ENCODE peak calls at places on chromosome 22, in four cellular contexts. A is psoas muscle; L is fibroblast of lung; W is naive thymus-derived CD4-positive, alpha-beta T cell. E is an unnamed sample. For H3K27me3 and H3K36me3, the result is how much of the 10 kb centered on the place peaks cover.

GRCh38 chr22:47561766-47562165 is 799.3 kb downstream of the TBC1D22A start:
- DNase-seq in A (no peak), L (no peak), W (no peak), E (no peak)

GRCh38 chr22:46769191-46769675 is 6.8 kb downstream of the TBC1D22A start:
- DNase-seq in A (peak), L (no peak), W (no peak), E (no peak)

GRCh38 chr22:35457729-35458546 is 58.0 kb downstream of the MCM5 start:
- DNase-seq in A (no peak), L (no peak), W (no peak), E (no peak)

GRCh38 chr22:41768420-41768819 is 32.1 kb upstream of the CCDC134 start:
- DNase-seq in A (no peak), L (peak), W (no peak), E (no peak)

GRCh38 chr22:28656156-28656555 is 23.5 kb downstream of the TTC28 start:
- DNase-seq in A (no peak), L (no peak), W (no peak), E (no peak)

GRCh38 chr22:41576877-41577276 is 12.8 kb downstream of the PMM1 start:
- DNase-seq in A (peak), L (peak), W (peak), E (no peak)

GRCh38 chr22:31343235-31344191 is 2.6 kb downstream of the PATZ1 start:
- DNase-seq in A (no peak), L (no peak), W (no peak), E (no peak)

GRCh38 chr22:24106385-24107381 is 74.6 kb upstream of the SUSD2 start:
- DNase-seq in A (no peak), L (no peak), W (peak), E (no peak)

GRCh38 chr22:48835364-48835763 is 992.3 kb downstream of the BRD1 start:
- DNase-seq in A (no peak), L (no peak), W (no peak), E (no peak)

GRCh38 chr22:45129703-45130524 is 33.8 kb upstream of the NUP50 start:
- DNase-seq in A (no peak), L (no peak), W (peak), E (no peak)

GRCh38 chr22:20783844-20784723 is 10.2 kb downstream of the SERPIND1 start:
- DNase-seq in A (no peak), L (peak), W (peak), E (peak)

GRCh38 chr22:25399649-25400151 is 164.8 kb upstream of the GRK3 start:
- DNase-seq in A (no peak), L (no peak), W (no peak), E (no peak)

GRCh38 chr22:46686221-46686872 is 51.7 kb downstream of the CERK start:
- DNase-seq in A (no peak), L (no peak), W (no peak), E (no peak)

GRCh38 chr22:25780673-25781072 is 38.7 kb downstream of the MYO18B start:
- DNase-seq in A (no peak), L (no peak), W (no peak), E (no peak)

GRCh38 chr22:24775769-24776492 is 1.4 kb upstream of the PIWIL3 start:
- DNase-seq in A (no peak), L (no peak), W (no peak), E (no peak)

GRCh38 chr22:47392729-47393128 is 630.3 kb downstream of the TBC1D22A start:
- DNase-seq in A (no peak), L (no peak), W (no peak), E (no peak)

GRCh38 chr22:41448189-41448808 is 1.7 kb upstream of the TOB2 start:
- DNase-seq in A (peak), L (peak), W (peak), E (peak)

GRCh38 chr22:20565079-20565734 is 57.8 kb downstream of the MED15 start:
- DNase-seq in A (peak), L (no peak), W (no peak), E (no peak)

GRCh38 chr22:24225044-24225601 is 19.8 kb downstream of the GGT5 start:
- DNase-seq in A (no peak), L (no peak), W (no peak), E (no peak)

GRCh38 chr22:28414017-28414416 is 265.6 kb downstream of the TTC28 start:
- DNase-seq in A (no peak), L (peak), W (no peak), E (no peak)

GRCh38 chr22:32606181-32606580 is 131.6 kb downstream of the FBXO7 start:
- DNase-seq in A (no peak), L (peak), W (peak), E (no peak)

GRCh38 chr22:27032121-27032761 is 374.9 kb downstream of the MIAT start:
- DNase-seq in A (peak), L (peak), W (no peak), E (no peak)

GRCh38 chr22:47421846-47422245 is 659.4 kb downstream of the TBC1D22A start:
- DNase-seq in A (no peak), L (no peak), W (no peak), E (no peak)

GRCh38 chr22:33757443-33758124 is 162.7 kb downstream of the LARGE1 start:
- DNase-seq in A (no peak), L (no peak), W (no peak), E (no peak)

GRCh38 chr22:29030618-29031235 is 30.9 kb downstream of the C22orf31 start:
- DNase-seq in A (peak), L (peak), W (no peak), E (no peak)

GRCh38 chr22:24731786-24732185 is 42.7 kb downstream of the PIWIL3 start:
- DNase-seq in A (no peak), L (no peak), W (no peak), E (no peak)

GRCh38 chr22:29152381-29153138 is 53.1 kb upstream of the EMID1 start:
- DNase-seq in A (no peak), L (peak), W (no peak), E (no peak)

GRCh38 chr22:41781508-41781906 is 19.0 kb upstream of the CCDC134 start:
- DNase-seq in A (no peak), L (no peak), W (no peak), E (no peak)

GRCh38 chr22:30326704-30327362 is at the start of gene TBC1D10A:
- DNase-seq in A (peak), L (peak), W (peak), E (peak)

GRCh38 chr22:27358096-27358870 is 443.3 kb downstream of the MN1 start:
- DNase-seq in A (no peak), L (no peak), W (no peak), E (no peak)

GRCh38 chr22:35065796-35066218 is at the start of gene ISX:
- DNase-seq in A (no peak), L (no peak), W (no peak), E (no peak)

GRCh38 chr22:30275625-30276024 is 9.0 kb upstream of the OSM start:
- DNase-seq in A (no peak), L (no peak), W (peak), E (peak)

GRCh38 chr22:39925273-39925672 is 24.4 kb downstream of the GRAP2 start:
- DNase-seq in A (no peak), L (no peak), W (no peak), E (no peak)
- H3K27me3 ChIP-seq in A (under half), L (under half), W (under half), E (under half)

DNA sequence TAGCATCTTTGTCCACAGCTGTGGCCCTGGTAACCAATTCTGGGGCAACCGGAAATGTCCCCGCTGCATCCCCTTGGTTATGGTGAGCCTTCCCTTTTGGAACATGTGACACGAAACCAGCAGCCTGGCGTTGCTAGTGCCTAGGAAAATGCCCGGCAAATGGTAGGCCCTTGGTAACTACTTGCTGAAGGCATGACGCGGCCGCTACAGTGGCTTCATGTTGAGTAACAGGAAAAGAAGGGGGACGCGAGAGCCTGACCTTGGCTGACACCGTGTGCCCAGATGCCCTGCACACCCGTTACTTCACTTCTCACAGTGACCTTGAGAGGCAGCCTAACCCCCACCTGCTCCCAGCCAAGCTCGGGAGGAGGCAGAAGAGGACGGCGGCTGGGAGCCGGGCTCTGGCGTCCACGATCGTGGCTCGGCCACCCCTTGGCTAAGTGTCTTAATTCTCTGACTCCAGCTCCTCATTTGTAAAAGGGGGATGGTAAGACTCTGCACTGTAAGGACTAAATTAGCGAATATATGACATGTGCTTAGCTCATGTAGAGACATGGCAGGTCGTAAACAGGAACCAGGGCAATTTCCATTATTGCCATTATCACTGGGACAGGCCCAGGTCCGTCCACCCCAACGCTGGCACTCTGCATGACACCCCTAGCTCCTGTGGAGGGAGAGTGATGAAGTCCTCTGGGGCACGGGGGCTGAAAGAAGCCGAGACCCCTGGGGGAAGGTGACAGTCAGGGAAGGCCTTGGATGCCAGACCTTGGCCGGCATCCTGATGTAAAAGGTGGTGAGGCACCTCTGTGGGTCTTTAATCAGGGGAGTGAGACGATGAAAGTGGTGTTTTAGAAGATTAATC is 18.9 kb downstream of the IFT27 start:
- DNase-seq in A (no peak), L (no peak), W (no peak), E (no peak)
- H3K36me3 ChIP-seq in A (under half), L (under half), W (under half), E (under half)

GRCh38 chr22:38246692-38247091 is 26.1 kb downstream of the TMEM184B start:
- DNase-seq in A (peak), L (no peak), W (no peak), E (no peak)
- H3K27ac ChIP-seq in A (no peak), L (no peak), W (no peak), E (no peak)

DNA sequence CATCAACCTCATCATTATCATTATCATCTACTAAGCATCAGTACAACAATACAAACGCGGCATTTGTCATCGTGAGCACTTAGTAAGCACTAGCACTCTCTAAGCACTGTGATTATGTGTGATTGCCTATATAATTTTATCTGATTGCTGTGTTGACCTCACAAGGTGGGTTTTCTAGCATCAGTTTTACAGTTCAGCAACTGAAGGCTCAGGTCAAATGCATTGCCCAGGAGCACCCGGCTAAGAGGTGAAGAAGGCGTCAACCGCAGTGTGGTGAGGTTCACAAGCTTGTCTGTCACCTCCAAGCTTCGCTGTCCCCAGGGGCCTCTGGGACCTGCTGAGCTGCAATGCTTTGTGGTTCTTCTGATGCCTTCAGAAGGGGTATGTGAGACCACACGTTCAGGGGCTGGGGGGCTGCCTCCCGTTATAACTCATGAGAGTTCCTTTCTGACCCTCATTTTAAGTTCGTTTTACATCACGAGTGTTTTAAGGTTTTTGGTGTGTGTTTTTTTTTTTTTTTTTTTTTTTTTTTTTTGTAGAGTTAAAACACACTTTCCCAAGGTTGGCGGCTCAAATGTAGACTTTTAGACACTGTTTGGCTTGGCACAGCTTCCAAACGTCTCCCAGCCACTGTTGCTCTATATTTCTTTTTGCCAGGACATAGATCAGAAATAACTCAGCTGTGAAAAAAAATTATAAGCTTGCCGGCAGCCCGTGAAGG is 33.8 kb upstream of the SCUBE1 start:
- DNase-seq in A (no peak), L (peak), W (no peak), E (peak)
- H3K27me3 ChIP-seq in A (under half), L (under half), W (under half), E (under half)

GRCh38 chr22:22487869-22488597 is 20.5 kb downstream of the ZNF280B start:
- DNase-seq in A (no peak), L (no peak), W (no peak), E (no peak)
- H3K36me3 ChIP-seq in A (under half), L (under half), W (under half), E (under half)

GRCh38 chr22:17964647-17965046 is 59.7 kb downstream of the MICAL3 start:
- DNase-seq in A (no peak), L (no peak), W (no peak), E (no peak)
- H3K27ac ChIP-seq in A (no peak), L (peak), W (no peak), E (no peak)

E was measured in effector memory CD4-positive, alpha-beta T cell.